ENCODE peak calls at places on chromosomes 3 and 15, in seven cellular contexts. V, Y, O, F, K, R and J are unnamed samples.

GRCh38 chr3:151925419-151925818 is 52.0 kb downstream of the SUCNR1 start:
- DNase-seq in V (no peak), Y (no peak), O (no peak), F (no peak), K (no peak), R (peak; percentile 63), J (no peak)

GRCh38 chr3:178370387-178370786 is 165.8 kb upstream of the KCNMB2 start:
- DNase-seq in V (no peak), Y (no peak), O (no peak), F (no peak), K (no peak), R (no peak), J (no peak)

GRCh38 chr15:34304613-34305012 is 33.0 kb downstream of the SLC12A6 start:
- DNase-seq in V (no peak), Y (no peak), O (peak; percentile 65), F (no peak), K (no peak), R (peak; percentile 82), J (no peak)

GRCh38 chr3:189304465-189305341 is 132.9 kb downstream of the TPRG1 start:
- DNase-seq in V (no peak), Y (no peak), O (peak; percentile 46), F (peak; percentile 8), K (no peak), R (peak; percentile 51), J (peak; percentile 27)

GRCh38 chr3:69214241-69214640 is 91.8 kb upstream of the LMOD3 start:
- DNase-seq in V (no peak), Y (no peak), O (no peak), F (peak; percentile 45), K (no peak), R (no peak), J (no peak)

GRCh38 chr3:179227349-179227748 is 23.6 kb downstream of the KCNMB3 start:
- DNase-seq in V (no peak), Y (no peak), O (peak; percentile 60), F (peak; percentile 60), K (peak; percentile 47), R (peak; percentile 50), J (no peak)

GRCh38 chr15:99062226-99062625 is 42.7 kb upstream of the SYNM start:
- DNase-seq in V (no peak), Y (no peak), O (no peak), F (peak; percentile 56), K (no peak), R (no peak), J (no peak)

GRCh38 chr3:12588039-12588673 is 31.3 kb downstream of the MKRN2 start:
- DNase-seq in V (no peak), Y (no peak), O (peak; percentile 50), F (peak; percentile 18), K (no peak), R (peak; percentile 50), J (no peak)